ENCODE peak calls at places on chromosomes 11 and 22, in four cellular contexts. One of them, this sample, is unnamed.

GRCh38 chr22:29992341-29993275 is 87.7 kb upstream of the HORMAD2 start:
- DNase-seq in lower lobe of right lung: no peak
- DNase-seq in T1000: no peak
- DNase-seq in foreskin fibroblast: no peak
- DNase-seq in this sample: no peak

GRCh38 chr11:61098778-61099177 is 3.5 kb upstream of the CD5 start:
- DNase-seq in foreskin fibroblast: no peak
- DNase-seq in T1000: no peak
- DNase-seq in lower lobe of right lung: no peak
- DNase-seq in this sample: no peak

GRCh38 chr11:44308923-44309482 is 936 bp downstream of the ALX4 start:
- DNase-seq in foreskin fibroblast: no peak
- DNase-seq in T1000: no peak
- DNase-seq in lower lobe of right lung: no peak
- DNase-seq in this sample: no peak

GRCh38 chr11:13053255-13053917 is 44.3 kb downstream of the RASSF10 start:
- DNase-seq in T1000: no peak
- DNase-seq in lower lobe of right lung: no peak
- DNase-seq in foreskin fibroblast: peak
- DNase-seq in this sample: no peak

GRCh38 chr11:35458846-35459245 is 39.5 kb upstream of the SLC1A2 start:
- DNase-seq in foreskin fibroblast: no peak
- DNase-seq in T1000: no peak
- DNase-seq in lower lobe of right lung: no peak
- DNase-seq in this sample: peak

GRCh38 chr11:36251716-36252307 is 37.4 kb downstream of the COMMD9 start:
- DNase-seq in T1000: no peak
- DNase-seq in lower lobe of right lung: no peak
- DNase-seq in foreskin fibroblast: no peak
- DNase-seq in this sample: no peak

GRCh38 chr22:31279821-31280496 is 12.3 kb downstream of the PIK3IP1 start:
- DNase-seq in foreskin fibroblast: no peak
- DNase-seq in lower lobe of right lung: no peak
- DNase-seq in T1000: no peak
- DNase-seq in this sample: no peak

GRCh38 chr11:134126197-134126822 is 57.4 kb downstream of the JAM3 start:
- DNase-seq in lower lobe of right lung: no peak
- DNase-seq in T1000: peak
- DNase-seq in foreskin fibroblast: peak
- DNase-seq in this sample: peak

GRCh38 chr22:18095101-18095805 is 15.4 kb upstream of the TUBA8 start:
- DNase-seq in lower lobe of right lung: no peak
- DNase-seq in T1000: no peak
- DNase-seq in foreskin fibroblast: no peak
- DNase-seq in this sample: no peak

This sample was measured in fibroblast of gingiva.